ENCODE peak calls at places on chromosome 1, in seven cellular contexts. G is neuronal stem cell, Z is body of pancreas, U is mesenchymal stem cell, Y is AG04450, P is fibroblast of villous mesenchyme, A is SJCRH30. B is an unnamed sample.

GRCh38 chr1:153572569-153573015 is 6.9 kb upstream of the S100A2 start:
- DNase-seq in G (no peak), Z (peak), U (peak), Y (no peak), P (peak), A (peak), B (peak)

GRCh38 chr1:215489771-215490566 is 77.1 kb upstream of the KCTD3 start:
- DNase-seq in G (no peak), Z (no peak), U (no peak), Y (no peak), P (peak), A (no peak), B (no peak)

GRCh38 chr1:154423303-154423987 is 18.3 kb downstream of the IL6R start:
- DNase-seq in G (no peak), Z (no peak), U (peak), Y (no peak), P (no peak), A (no peak), B (no peak)

GRCh38 chr1:108038837-108039236 is 73.9 kb upstream of the VAV3 start:
- DNase-seq in G (no peak), Z (no peak), U (no peak), Y (no peak), P (no peak), A (no peak), B (no peak)

GRCh38 chr1:19529570-19530145 is 44.3 kb upstream of the CAPZB start:
- DNase-seq in G (no peak), Z (no peak), U (peak), Y (no peak), P (peak), A (no peak), B (no peak)

GRCh38 chr1:7964476-7964875 is 3.0 kb downstream of the PARK7 start:
- DNase-seq in G (no peak), Z (no peak), U (no peak), Y (no peak), P (no peak), A (no peak), B (no peak)

GRCh38 chr1:234468580-234468979 is 10.4 kb downstream of the TARBP1 start:
- DNase-seq in G (no peak), Z (no peak), U (no peak), Y (no peak), P (no peak), A (no peak), B (no peak)

GRCh38 chr1:232626452-232626851 is 3.5 kb downstream of the SIPA1L2 start:
- DNase-seq in G (no peak), Z (no peak), U (peak), Y (peak), P (no peak), A (no peak), B (no peak)

GRCh38 chr1:202164271-202165037 is 4.1 kb upstream of the PTPN7 start:
- DNase-seq in G (no peak), Z (no peak), U (no peak), Y (no peak), P (no peak), A (no peak), B (no peak)

GRCh38 chr1:14756617-14757259 is 158.3 kb downstream of the KAZN start:
- DNase-seq in G (no peak), Z (no peak), U (no peak), Y (no peak), P (no peak), A (no peak), B (no peak)

GRCh38 chr1:25619101-25619890 is 2.7 kb downstream of the MAN1C1 start:
- DNase-seq in G (peak), Z (no peak), U (peak), Y (no peak), P (peak), A (peak), B (peak)

GRCh38 chr1:21703318-21703963 is 34.3 kb upstream of the RAP1GAP start:
- DNase-seq in G (no peak), Z (no peak), U (peak), Y (peak), P (peak), A (peak), B (peak)

GRCh38 chr1:105442901-105443300 is 1613.6 kb upstream of the PRMT6 start:
- DNase-seq in G (no peak), Z (no peak), U (no peak), Y (no peak), P (no peak), A (no peak), B (no peak)

GRCh38 chr1:13828454-13829151 is 128.6 kb downstream of the PRDM2 start:
- DNase-seq in G (no peak), Z (peak), U (no peak), Y (no peak), P (no peak), A (peak), B (peak)

GRCh38 chr1:190320952-190321351 is 156.7 kb downstream of the BRINP3 start:
- DNase-seq in G (peak), Z (no peak), U (peak), Y (peak), P (peak), A (peak), B (peak)

GRCh38 chr1:227568593-227568992 is 5.2 kb downstream of the ZNF678 start:
- DNase-seq in G (no peak), Z (no peak), U (no peak), Y (no peak), P (no peak), A (no peak), B (no peak)

GRCh38 chr1:116494351-116494692 is 76.5 kb downstream of the CD58 start:
- DNase-seq in G (peak), Z (no peak), U (no peak), Y (no peak), P (no peak), A (no peak), B (peak)

GRCh38 chr1:246324711-246325110 is 182.4 kb downstream of the SMYD3 start:
- DNase-seq in G (peak), Z (no peak), U (peak), Y (no peak), P (peak), A (no peak), B (no peak)

GRCh38 chr1:153962088-153963029 is 978 bp downstream of the SLC39A1 start:
- DNase-seq in G (no peak), Z (peak), U (peak), Y (no peak), P (peak), A (no peak), B (no peak)

GRCh38 chr1:78691995-78692747 is 42.5 kb downstream of the IFI44 start:
- DNase-seq in G (no peak), Z (no peak), U (no peak), Y (no peak), P (peak), A (no peak), B (no peak)

GRCh38 chr1:109191377-109191776 is 22.3 kb upstream of the SARS1 start:
- DNase-seq in G (no peak), Z (no peak), U (no peak), Y (no peak), P (no peak), A (no peak), B (no peak)

GRCh38 chr1:37537378-37537777 is 16.7 kb downstream of the SNIP1 start:
- DNase-seq in G (no peak), Z (peak), U (peak), Y (peak), P (peak), A (no peak), B (no peak)

GRCh38 chr1:208737922-208738321 is 493.7 kb upstream of the PLXNA2 start:
- DNase-seq in G (no peak), Z (no peak), U (no peak), Y (no peak), P (no peak), A (peak), B (no peak)

GRCh38 chr1:170687625-170688024 is 23.7 kb downstream of the PRRX1 start:
- DNase-seq in G (no peak), Z (no peak), U (no peak), Y (no peak), P (peak), A (no peak), B (no peak)

GRCh38 chr1:205523891-205524793 is 19.7 kb downstream of the CDK18 start:
- DNase-seq in G (peak), Z (peak), U (peak), Y (peak), P (peak), A (peak), B (peak)

GRCh38 chr1:6104631-6105030 is 58.9 kb downstream of the KCNAB2 start:
- DNase-seq in G (no peak), Z (no peak), U (no peak), Y (no peak), P (no peak), A (no peak), B (no peak)

GRCh38 chr1:243254233-243254926 is 701 bp downstream of the CEP170 start:
- DNase-seq in G (peak), Z (peak), U (peak), Y (no peak), P (peak), A (peak), B (peak)

GRCh38 chr1:27076803-27077202 is 64.2 kb upstream of the TENT5B start:
- DNase-seq in G (no peak), Z (no peak), U (no peak), Y (no peak), P (no peak), A (no peak), B (no peak)

GRCh38 chr1:170285027-170285426 is 139.3 kb downstream of the NTMT2 start:
- DNase-seq in G (peak), Z (no peak), U (no peak), Y (no peak), P (no peak), A (no peak), B (no peak)

GRCh38 chr1:43639990-43640794 is 9.8 kb upstream of the KDM4A start:
- DNase-seq in G (no peak), Z (no peak), U (no peak), Y (no peak), P (no peak), A (no peak), B (no peak)
- H3K4me3 ChIP-seq in G (no peak), Z (no peak), U (no peak), Y (no peak), P (no peak), A (no peak), B (no peak)

GRCh38 chr1:156639601-156640101 is 2.3 kb upstream of the BCAN start:
- DNase-seq in G (no peak), Z (no peak), U (no peak), Y (no peak), P (no peak), A (peak), B (no peak)

GRCh38 chr1:156643266-156644092 is 1.6 kb downstream of the BCAN start:
- DNase-seq in G (no peak), Z (no peak), U (no peak), Y (no peak), P (no peak), A (no peak), B (no peak)

GRCh38 chr1:156641761-156642264 is at the start of gene BCAN:
- DNase-seq in G (no peak), Z (no peak), U (peak), Y (no peak), P (peak), A (peak), B (peak)

GRCh38 chr1:156642265-156643185 is 608 bp downstream of the BCAN start:
- DNase-seq in G (no peak), Z (no peak), U (no peak), Y (no peak), P (no peak), A (peak), B (peak)

DNA sequence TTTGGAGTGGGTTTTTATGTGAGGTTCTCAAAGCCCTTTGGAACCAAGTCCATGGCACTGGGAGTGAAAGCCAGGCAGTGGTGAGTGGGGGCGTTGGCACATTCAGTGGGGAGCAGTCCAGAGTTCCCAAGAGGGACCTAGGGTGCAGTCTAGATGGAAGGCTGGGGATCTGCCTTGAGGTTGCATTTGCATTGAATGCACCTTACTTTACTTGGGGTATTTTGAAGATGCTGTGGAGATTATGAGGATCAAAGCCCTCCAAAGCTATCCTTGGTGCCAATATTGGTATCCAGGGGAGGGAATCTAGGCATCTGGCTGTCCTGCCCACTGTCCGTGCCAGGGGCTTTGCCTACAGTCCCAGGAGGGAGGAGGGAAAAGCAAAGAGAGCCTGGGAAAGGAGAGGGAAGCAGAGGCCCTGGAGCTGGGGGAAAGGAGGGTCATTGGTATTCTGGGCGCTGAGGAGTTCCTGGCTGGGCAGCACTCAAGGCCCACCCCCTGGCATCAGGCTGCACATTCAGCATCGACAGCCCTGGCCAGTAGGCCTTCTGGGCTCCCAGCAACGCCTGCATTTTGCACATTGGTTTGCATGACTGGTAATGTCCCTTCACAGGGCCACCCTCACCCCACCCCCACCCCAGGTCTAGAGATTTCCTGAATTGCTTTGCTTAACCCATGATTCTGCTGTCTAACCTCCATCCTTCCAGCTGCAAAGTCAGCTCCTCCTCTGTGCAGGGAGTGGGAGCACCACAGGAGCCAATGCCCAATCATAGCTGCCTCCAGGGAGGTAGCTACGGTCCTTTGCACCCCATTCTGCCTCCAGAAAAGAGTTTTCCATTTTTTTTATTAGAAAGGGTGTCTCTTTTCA is 843 bp upstream of the BCAN start:
- DNase-seq in G (no peak), Z (no peak), U (no peak), Y (no peak), P (no peak), A (no peak), B (no peak)
- H3K4me3 ChIP-seq in G (peak), Z (no peak), U (no peak), Y (no peak), P (no peak), A (peak), B (peak)

DNA sequence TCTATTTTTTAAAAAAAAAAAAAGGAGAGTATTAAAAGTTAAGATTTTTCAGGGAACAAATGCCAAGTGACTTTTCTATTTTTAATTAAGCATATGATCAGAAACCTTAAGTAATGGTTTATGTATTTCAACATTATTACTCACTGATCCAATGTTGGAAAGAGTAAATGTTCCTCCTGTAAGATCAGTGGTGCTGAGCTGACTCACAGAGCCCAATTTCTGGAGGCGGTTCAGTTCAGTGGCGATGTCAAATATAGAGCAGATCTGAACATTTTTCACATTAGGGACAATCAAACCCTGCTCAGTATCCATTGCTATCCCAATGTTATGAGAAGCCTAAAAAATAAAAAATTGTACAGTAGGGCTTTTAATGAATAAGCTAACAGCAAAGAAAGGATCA is 28.2 kb upstream of the LRRC39 start:
- DNase-seq in G (no peak), Z (no peak), U (no peak), Y (no peak), P (no peak), A (no peak), B (no peak)
- H3K4me3 ChIP-seq in G (no peak), Z (no peak), U (no peak), Y (no peak), P (no peak), A (no peak), B (no peak)

DNA sequence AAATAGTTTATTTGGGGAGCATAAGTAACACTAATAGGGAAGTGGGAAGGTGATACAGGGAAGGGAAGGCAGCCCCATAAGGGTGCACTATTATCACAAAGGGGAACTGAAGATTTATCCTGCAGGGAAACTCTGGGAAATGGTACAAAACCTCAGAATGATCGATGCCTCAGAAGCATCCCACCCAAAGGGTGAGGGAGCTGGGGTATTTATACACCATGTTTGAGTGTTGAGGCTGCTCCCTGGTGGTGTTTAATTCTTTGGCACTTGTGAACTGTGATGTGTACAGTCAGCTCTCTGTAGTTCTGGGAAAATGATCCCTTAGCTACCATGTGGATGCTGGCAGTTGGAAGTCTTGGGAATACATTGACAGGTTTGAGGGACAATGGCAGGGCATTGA is 5.1 kb upstream of the TRIM62 start:
- DNase-seq in G (no peak), Z (no peak), U (no peak), Y (no peak), P (no peak), A (no peak), B (no peak)
- H3K4me3 ChIP-seq in G (no peak), Z (no peak), U (no peak), Y (no peak), P (no peak), A (no peak), B (no peak)

GRCh38 chr1:247639381-247639981 is 34.1 kb downstream of the OR2G3 start:
- DNase-seq in G (peak), Z (peak), U (no peak), Y (no peak), P (peak), A (no peak), B (peak)
- H3K4me3 ChIP-seq in G (no peak), Z (no peak), U (peak), Y (no peak), P (peak), A (no peak), B (no peak)

GRCh38 chr1:48619529-48619928 is 147.5 kb upstream of the SPATA6 start:
- DNase-seq in G (no peak), Z (no peak), U (no peak), Y (no peak), P (no peak), A (peak), B (no peak)
- H3K4me3 ChIP-seq in G (no peak), Z (no peak), U (peak), Y (no peak), P (no peak), A (no peak), B (no peak)

GRCh38 chr1:183023601-183024351 is 556 bp downstream of the LAMC1 start:
- DNase-seq in G (peak), Z (peak), U (peak), Y (no peak), P (no peak), A (peak), B (peak)
- H3K4me3 ChIP-seq in G (peak), Z (peak), U (peak), Y (peak), P (peak), A (peak), B (peak)

GRCh38 chr1:54602559-54602958 is 20.8 kb downstream of the FAM151A start:
- DNase-seq in G (no peak), Z (no peak), U (no peak), Y (no peak), P (no peak), A (no peak), B (no peak)
- H3K4me3 ChIP-seq in G (no peak), Z (no peak), U (no peak), Y (no peak), P (no peak), A (no peak), B (no peak)

GRCh38 chr1:59973719-59974118 is 47.1 kb upstream of the CYP2J2 start:
- DNase-seq in G (no peak), Z (no peak), U (no peak), Y (no peak), P (no peak), A (no peak), B (no peak)

GRCh38 chr1:59977075-59977410 is 50.5 kb upstream of the CYP2J2 start:
- DNase-seq in G (no peak), Z (no peak), U (no peak), Y (no peak), P (no peak), A (no peak), B (no peak)

GRCh38 chr1:59978026-59978425 is 51.5 kb upstream of the CYP2J2 start:
- DNase-seq in G (no peak), Z (no peak), U (no peak), Y (no peak), P (peak), A (no peak), B (no peak)

GRCh38 chr1:59979551-59980070 is 53.0 kb upstream of the CYP2J2 start:
- DNase-seq in G (no peak), Z (no peak), U (no peak), Y (no peak), P (peak), A (no peak), B (no peak)

DNA sequence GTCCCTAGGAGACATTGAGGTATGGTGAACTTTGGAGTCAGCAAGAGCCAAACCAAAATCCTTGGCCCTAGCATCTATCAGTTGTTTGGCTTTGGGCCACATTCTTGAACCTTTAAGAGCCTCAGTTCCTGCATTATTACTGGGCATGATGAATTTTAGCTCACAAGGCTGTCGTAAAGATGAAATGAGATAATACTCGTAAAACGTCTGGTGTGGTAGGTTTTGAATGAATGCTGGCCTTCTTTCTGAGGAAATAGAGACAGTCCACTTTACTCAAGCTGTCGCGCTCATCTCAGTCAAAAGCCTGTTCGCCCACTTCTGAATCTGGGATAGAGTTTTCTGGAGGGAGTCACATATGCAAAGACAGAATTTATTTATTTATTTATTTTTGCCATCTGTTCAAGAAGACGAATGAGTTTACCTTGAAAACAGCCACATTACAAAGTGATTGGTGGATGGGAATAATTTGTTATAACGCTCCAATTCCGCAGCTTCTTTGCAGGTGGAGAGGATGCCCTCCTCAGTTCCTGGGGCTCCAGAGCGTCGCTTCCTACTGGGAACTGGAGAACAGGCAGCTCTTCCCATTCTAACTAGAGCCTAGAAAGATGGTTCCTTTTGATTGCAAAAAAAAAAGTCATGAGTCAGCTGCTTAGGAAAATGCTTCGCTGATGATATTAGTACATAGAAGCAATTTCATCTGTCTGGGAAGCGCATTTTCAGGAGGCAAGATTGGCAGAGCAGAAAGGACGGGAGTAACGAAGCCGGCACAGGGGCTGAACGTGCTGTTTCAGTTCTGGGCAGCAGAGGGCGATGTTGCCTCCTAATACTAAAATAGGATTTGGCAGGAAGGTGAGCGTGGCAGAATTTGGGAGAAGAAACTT is 49.9 kb upstream of the CYP2J2 start:
- DNase-seq in G (peak), Z (peak), U (peak), Y (no peak), P (peak), A (peak), B (peak)
- H3K4me3 ChIP-seq in G (no peak), Z (no peak), U (no peak), Y (no peak), P (no peak), A (no peak), B (no peak)